ENCODE peak calls at places on chromosomes 3 and 15, in nine cellular contexts. One of them, this sample, is unnamed.

GRCh38 chr3:139607981-139608380 is 68.4 kb upstream of the RBP1 start:
- DNase-seq in left colon: no peak
- DNase-seq in vagina: no peak
- DNase-seq in NCI-H524: no peak
- DNase-seq in retinal pigment epithelial cell: no peak
- DNase-seq in astrocyte: no peak
- DNase-seq in substantia nigra: no peak
- DNase-seq in D341Med: no peak
- DNase-seq in activated CD8-positive, alpha-beta memory T cell treated with anti-CD3 and anti-CD28 coated beads, Interleukin-2, amount 10 ng/mL, durations not matched to agents 7 days and 5 days: no peak
- DNase-seq in this sample: no peak

GRCh38 chr3:161851941-161852566 is 355.4 kb downstream of the OTOL1 start:
- DNase-seq in activated CD8-positive, alpha-beta memory T cell treated with anti-CD3 and anti-CD28 coated beads, Interleukin-2, amount 10 ng/mL, durations not matched to agents 7 days and 5 days: peak
- DNase-seq in retinal pigment epithelial cell: no peak
- DNase-seq in vagina: no peak
- DNase-seq in left colon: peak
- DNase-seq in D341Med: peak
- DNase-seq in astrocyte: peak
- DNase-seq in NCI-H524: peak
- DNase-seq in substantia nigra: no peak
- DNase-seq in this sample: no peak

GRCh38 chr15:39054128-39054732 is 489.6 kb upstream of the RASGRP1 start:
- DNase-seq in astrocyte: no peak
- DNase-seq in left colon: no peak
- DNase-seq in substantia nigra: no peak
- DNase-seq in activated CD8-positive, alpha-beta memory T cell treated with anti-CD3 and anti-CD28 coated beads, Interleukin-2, amount 10 ng/mL, durations not matched to agents 7 days and 5 days: no peak
- DNase-seq in retinal pigment epithelial cell: no peak
- DNase-seq in NCI-H524: no peak
- DNase-seq in D341Med: no peak
- DNase-seq in vagina: no peak
- DNase-seq in this sample: peak

GRCh38 chr3:52183786-52184445 is 14.0 kb upstream of the ALAS1 start:
- DNase-seq in NCI-H524: no peak
- DNase-seq in activated CD8-positive, alpha-beta memory T cell treated with anti-CD3 and anti-CD28 coated beads, Interleukin-2, amount 10 ng/mL, durations not matched to agents 7 days and 5 days: no peak
- DNase-seq in D341Med: no peak
- DNase-seq in substantia nigra: no peak
- DNase-seq in vagina: no peak
- DNase-seq in retinal pigment epithelial cell: no peak
- DNase-seq in left colon: no peak
- DNase-seq in astrocyte: no peak
- DNase-seq in this sample: no peak

GRCh38 chr3:28268989-28269388 is 27.6 kb downstream of the CMC1 start:
- DNase-seq in D341Med: no peak
- DNase-seq in NCI-H524: no peak
- DNase-seq in substantia nigra: no peak
- DNase-seq in left colon: no peak
- DNase-seq in vagina: no peak
- DNase-seq in astrocyte: no peak
- DNase-seq in retinal pigment epithelial cell: no peak
- DNase-seq in activated CD8-positive, alpha-beta memory T cell treated with anti-CD3 and anti-CD28 coated beads, Interleukin-2, amount 10 ng/mL, durations not matched to agents 7 days and 5 days: no peak
- DNase-seq in this sample: no peak

GRCh38 chr3:144859057-144859626 is 887.5 kb downstream of the DIPK2A start:
- DNase-seq in NCI-H524: no peak
- DNase-seq in left colon: no peak
- DNase-seq in astrocyte: no peak
- DNase-seq in vagina: no peak
- DNase-seq in retinal pigment epithelial cell: no peak
- DNase-seq in substantia nigra: no peak
- DNase-seq in D341Med: no peak
- DNase-seq in activated CD8-positive, alpha-beta memory T cell treated with anti-CD3 and anti-CD28 coated beads, Interleukin-2, amount 10 ng/mL, durations not matched to agents 7 days and 5 days: no peak
- DNase-seq in this sample: no peak

GRCh38 chr3:71500696-71501095 is 82.8 kb downstream of the FOXP1 start:
- DNase-seq in substantia nigra: no peak
- DNase-seq in left colon: no peak
- DNase-seq in activated CD8-positive, alpha-beta memory T cell treated with anti-CD3 and anti-CD28 coated beads, Interleukin-2, amount 10 ng/mL, durations not matched to agents 7 days and 5 days: no peak
- DNase-seq in D341Med: no peak
- DNase-seq in NCI-H524: no peak
- DNase-seq in astrocyte: no peak
- DNase-seq in retinal pigment epithelial cell: no peak
- DNase-seq in vagina: no peak
- DNase-seq in this sample: no peak

GRCh38 chr3:59266551-59266950 is 216.7 kb upstream of the CFAP20DC start:
- DNase-seq in NCI-H524: no peak
- DNase-seq in astrocyte: peak
- DNase-seq in activated CD8-positive, alpha-beta memory T cell treated with anti-CD3 and anti-CD28 coated beads, Interleukin-2, amount 10 ng/mL, durations not matched to agents 7 days and 5 days: no peak
- DNase-seq in substantia nigra: no peak
- DNase-seq in left colon: no peak
- DNase-seq in retinal pigment epithelial cell: no peak
- DNase-seq in D341Med: no peak
- DNase-seq in vagina: no peak
- DNase-seq in this sample: no peak

GRCh38 chr3:179528786-179529185 is 33.9 kb upstream of the ACTL6A start:
- DNase-seq in NCI-H524: no peak
- DNase-seq in D341Med: no peak
- DNase-seq in astrocyte: peak
- DNase-seq in activated CD8-positive, alpha-beta memory T cell treated with anti-CD3 and anti-CD28 coated beads, Interleukin-2, amount 10 ng/mL, durations not matched to agents 7 days and 5 days: no peak
- DNase-seq in substantia nigra: no peak
- DNase-seq in retinal pigment epithelial cell: no peak
- DNase-seq in vagina: no peak
- DNase-seq in left colon: no peak
- DNase-seq in this sample: no peak

GRCh38 chr15:70741677-70742293 is 21.6 kb downstream of the UACA start:
- DNase-seq in substantia nigra: no peak
- DNase-seq in NCI-H524: no peak
- DNase-seq in retinal pigment epithelial cell: no peak
- DNase-seq in activated CD8-positive, alpha-beta memory T cell treated with anti-CD3 and anti-CD28 coated beads, Interleukin-2, amount 10 ng/mL, durations not matched to agents 7 days and 5 days: no peak
- DNase-seq in vagina: no peak
- DNase-seq in D341Med: no peak
- DNase-seq in left colon: no peak
- DNase-seq in astrocyte: peak
- DNase-seq in this sample: peak

GRCh38 chr3:119457260-119457659 is 6.2 kb downstream of the TMEM39A start:
- DNase-seq in vagina: no peak
- DNase-seq in left colon: no peak
- DNase-seq in activated CD8-positive, alpha-beta memory T cell treated with anti-CD3 and anti-CD28 coated beads, Interleukin-2, amount 10 ng/mL, durations not matched to agents 7 days and 5 days: no peak
- DNase-seq in retinal pigment epithelial cell: no peak
- DNase-seq in D341Med: no peak
- DNase-seq in NCI-H524: no peak
- DNase-seq in astrocyte: no peak
- DNase-seq in substantia nigra: no peak
- DNase-seq in this sample: no peak

GRCh38 chr3:133928136-133928893 is 32.6 kb upstream of the RAB6B start:
- DNase-seq in retinal pigment epithelial cell: no peak
- DNase-seq in D341Med: no peak
- DNase-seq in astrocyte: no peak
- DNase-seq in NCI-H524: no peak
- DNase-seq in left colon: no peak
- DNase-seq in activated CD8-positive, alpha-beta memory T cell treated with anti-CD3 and anti-CD28 coated beads, Interleukin-2, amount 10 ng/mL, durations not matched to agents 7 days and 5 days: no peak
- DNase-seq in vagina: peak
- DNase-seq in substantia nigra: no peak
- DNase-seq in this sample: no peak

GRCh38 chr3:25856902-25857518 is 67.1 kb downstream of the OXSM start:
- DNase-seq in vagina: no peak
- DNase-seq in retinal pigment epithelial cell: peak
- DNase-seq in astrocyte: peak
- DNase-seq in D341Med: peak
- DNase-seq in activated CD8-positive, alpha-beta memory T cell treated with anti-CD3 and anti-CD28 coated beads, Interleukin-2, amount 10 ng/mL, durations not matched to agents 7 days and 5 days: no peak
- DNase-seq in NCI-H524: no peak
- DNase-seq in substantia nigra: no peak
- DNase-seq in left colon: no peak
- DNase-seq in this sample: no peak

GRCh38 chr3:21673393-21673792 is 77.6 kb downstream of the ZNF385D start:
- DNase-seq in retinal pigment epithelial cell: no peak
- DNase-seq in astrocyte: no peak
- DNase-seq in D341Med: no peak
- DNase-seq in vagina: no peak
- DNase-seq in NCI-H524: no peak
- DNase-seq in substantia nigra: no peak
- DNase-seq in left colon: no peak
- DNase-seq in activated CD8-positive, alpha-beta memory T cell treated with anti-CD3 and anti-CD28 coated beads, Interleukin-2, amount 10 ng/mL, durations not matched to agents 7 days and 5 days: no peak
- DNase-seq in this sample: no peak

GRCh38 chr3:42610978-42611377 is 10.5 kb downstream of the NKTR start:
- DNase-seq in retinal pigment epithelial cell: no peak
- DNase-seq in D341Med: no peak
- DNase-seq in substantia nigra: no peak
- DNase-seq in activated CD8-positive, alpha-beta memory T cell treated with anti-CD3 and anti-CD28 coated beads, Interleukin-2, amount 10 ng/mL, durations not matched to agents 7 days and 5 days: no peak
- DNase-seq in left colon: no peak
- DNase-seq in NCI-H524: no peak
- DNase-seq in astrocyte: no peak
- DNase-seq in vagina: no peak
- DNase-seq in this sample: no peak

GRCh38 chr15:60584355-60585023 is 105.5 kb upstream of the ICE2 start:
- DNase-seq in substantia nigra: no peak
- DNase-seq in NCI-H524: no peak
- DNase-seq in vagina: no peak
- DNase-seq in astrocyte: no peak
- DNase-seq in left colon: no peak
- DNase-seq in activated CD8-positive, alpha-beta memory T cell treated with anti-CD3 and anti-CD28 coated beads, Interleukin-2, amount 10 ng/mL, durations not matched to agents 7 days and 5 days: peak
- DNase-seq in D341Med: no peak
- DNase-seq in retinal pigment epithelial cell: no peak
- DNase-seq in this sample: no peak

GRCh38 chr3:99656606-99657005 is 18.2 kb downstream of the COL8A1 start:
- DNase-seq in activated CD8-positive, alpha-beta memory T cell treated with anti-CD3 and anti-CD28 coated beads, Interleukin-2, amount 10 ng/mL, durations not matched to agents 7 days and 5 days: no peak
- DNase-seq in astrocyte: peak
- DNase-seq in D341Med: no peak
- DNase-seq in left colon: no peak
- DNase-seq in NCI-H524: no peak
- DNase-seq in substantia nigra: no peak
- DNase-seq in retinal pigment epithelial cell: no peak
- DNase-seq in vagina: no peak
- DNase-seq in this sample: no peak

GRCh38 chr15:63348392-63348791 is 33.3 kb downstream of the CA12 start:
- DNase-seq in substantia nigra: peak
- DNase-seq in activated CD8-positive, alpha-beta memory T cell treated with anti-CD3 and anti-CD28 coated beads, Interleukin-2, amount 10 ng/mL, durations not matched to agents 7 days and 5 days: no peak
- DNase-seq in retinal pigment epithelial cell: peak
- DNase-seq in vagina: no peak
- DNase-seq in left colon: peak
- DNase-seq in astrocyte: peak
- DNase-seq in NCI-H524: no peak
- DNase-seq in D341Med: no peak
- DNase-seq in this sample: peak

GRCh38 chr3:66763294-66763693 is 234.8 kb upstream of the KBTBD8 start:
- DNase-seq in D341Med: no peak
- DNase-seq in NCI-H524: no peak
- DNase-seq in substantia nigra: no peak
- DNase-seq in retinal pigment epithelial cell: no peak
- DNase-seq in left colon: no peak
- DNase-seq in astrocyte: peak
- DNase-seq in vagina: peak
- DNase-seq in activated CD8-positive, alpha-beta memory T cell treated with anti-CD3 and anti-CD28 coated beads, Interleukin-2, amount 10 ng/mL, durations not matched to agents 7 days and 5 days: no peak
- DNase-seq in this sample: no peak

GRCh38 chr3:161035711-161036110 is 69.4 kb downstream of the B3GALNT1 start:
- DNase-seq in activated CD8-positive, alpha-beta memory T cell treated with anti-CD3 and anti-CD28 coated beads, Interleukin-2, amount 10 ng/mL, durations not matched to agents 7 days and 5 days: no peak
- DNase-seq in left colon: no peak
- DNase-seq in NCI-H524: no peak
- DNase-seq in retinal pigment epithelial cell: peak
- DNase-seq in astrocyte: peak
- DNase-seq in substantia nigra: no peak
- DNase-seq in vagina: no peak
- DNase-seq in D341Med: no peak
- DNase-seq in this sample: no peak

GRCh38 chr3:29536016-29536736 is 255.3 kb downstream of the RBMS3 start:
- DNase-seq in substantia nigra: no peak
- DNase-seq in D341Med: no peak
- DNase-seq in activated CD8-positive, alpha-beta memory T cell treated with anti-CD3 and anti-CD28 coated beads, Interleukin-2, amount 10 ng/mL, durations not matched to agents 7 days and 5 days: no peak
- DNase-seq in vagina: no peak
- DNase-seq in NCI-H524: no peak
- DNase-seq in astrocyte: no peak
- DNase-seq in left colon: no peak
- DNase-seq in retinal pigment epithelial cell: no peak
- DNase-seq in this sample: no peak

GRCh38 chr15:76321602-76322001 is 10.3 kb upstream of the ETFA start:
- DNase-seq in astrocyte: no peak
- DNase-seq in left colon: no peak
- DNase-seq in substantia nigra: no peak
- DNase-seq in NCI-H524: no peak
- DNase-seq in D341Med: no peak
- DNase-seq in retinal pigment epithelial cell: no peak
- DNase-seq in activated CD8-positive, alpha-beta memory T cell treated with anti-CD3 and anti-CD28 coated beads, Interleukin-2, amount 10 ng/mL, durations not matched to agents 7 days and 5 days: no peak
- DNase-seq in vagina: no peak
- DNase-seq in this sample: no peak

GRCh38 chr15:62250176-62250575 is 85.1 kb upstream of the C2CD4B start:
- DNase-seq in activated CD8-positive, alpha-beta memory T cell treated with anti-CD3 and anti-CD28 coated beads, Interleukin-2, amount 10 ng/mL, durations not matched to agents 7 days and 5 days: no peak
- DNase-seq in left colon: no peak
- DNase-seq in astrocyte: no peak
- DNase-seq in vagina: no peak
- DNase-seq in retinal pigment epithelial cell: no peak
- DNase-seq in NCI-H524: peak
- DNase-seq in substantia nigra: no peak
- DNase-seq in D341Med: no peak
- DNase-seq in this sample: no peak

GRCh38 chr3:190830031-190830430 is 32.5 kb downstream of the GMNC start:
- DNase-seq in substantia nigra: no peak
- DNase-seq in retinal pigment epithelial cell: no peak
- DNase-seq in left colon: no peak
- DNase-seq in vagina: no peak
- DNase-seq in astrocyte: no peak
- DNase-seq in NCI-H524: no peak
- DNase-seq in activated CD8-positive, alpha-beta memory T cell treated with anti-CD3 and anti-CD28 coated beads, Interleukin-2, amount 10 ng/mL, durations not matched to agents 7 days and 5 days: no peak
- DNase-seq in D341Med: no peak
- DNase-seq in this sample: no peak

GRCh38 chr3:173938159-173938558 is 540.6 kb downstream of the NLGN1 start:
- DNase-seq in NCI-H524: no peak
- DNase-seq in D341Med: no peak
- DNase-seq in vagina: no peak
- DNase-seq in activated CD8-positive, alpha-beta memory T cell treated with anti-CD3 and anti-CD28 coated beads, Interleukin-2, amount 10 ng/mL, durations not matched to agents 7 days and 5 days: no peak
- DNase-seq in astrocyte: peak
- DNase-seq in retinal pigment epithelial cell: peak
- DNase-seq in substantia nigra: no peak
- DNase-seq in left colon: no peak
- DNase-seq in this sample: no peak

GRCh38 chr15:74382004-74382816 is 14.8 kb upstream of the CYP11A1 start:
- DNase-seq in retinal pigment epithelial cell: no peak
- DNase-seq in D341Med: peak
- DNase-seq in activated CD8-positive, alpha-beta memory T cell treated with anti-CD3 and anti-CD28 coated beads, Interleukin-2, amount 10 ng/mL, durations not matched to agents 7 days and 5 days: peak
- DNase-seq in vagina: no peak
- DNase-seq in substantia nigra: peak
- DNase-seq in NCI-H524: peak
- DNase-seq in astrocyte: no peak
- DNase-seq in left colon: peak
- DNase-seq in this sample: peak

GRCh38 chr15:78312551-78312950 is 13.1 kb upstream of the SKIC8 start:
- DNase-seq in vagina: no peak
- DNase-seq in NCI-H524: no peak
- DNase-seq in left colon: no peak
- DNase-seq in retinal pigment epithelial cell: no peak
- DNase-seq in D341Med: no peak
- DNase-seq in substantia nigra: no peak
- DNase-seq in activated CD8-positive, alpha-beta memory T cell treated with anti-CD3 and anti-CD28 coated beads, Interleukin-2, amount 10 ng/mL, durations not matched to agents 7 days and 5 days: no peak
- DNase-seq in astrocyte: no peak
- DNase-seq in this sample: no peak

GRCh38 chr3:169496402-169496801 is 167.1 kb downstream of the MECOM start:
- DNase-seq in vagina: no peak
- DNase-seq in substantia nigra: no peak
- DNase-seq in astrocyte: no peak
- DNase-seq in left colon: no peak
- DNase-seq in activated CD8-positive, alpha-beta memory T cell treated with anti-CD3 and anti-CD28 coated beads, Interleukin-2, amount 10 ng/mL, durations not matched to agents 7 days and 5 days: no peak
- DNase-seq in retinal pigment epithelial cell: no peak
- DNase-seq in D341Med: no peak
- DNase-seq in NCI-H524: no peak
- DNase-seq in this sample: no peak

GRCh38 chr3:113953677-113954076 is 5.9 kb downstream of the ZDHHC23 start:
- DNase-seq in D341Med: no peak
- DNase-seq in substantia nigra: no peak
- DNase-seq in retinal pigment epithelial cell: no peak
- DNase-seq in NCI-H524: no peak
- DNase-seq in astrocyte: peak
- DNase-seq in activated CD8-positive, alpha-beta memory T cell treated with anti-CD3 and anti-CD28 coated beads, Interleukin-2, amount 10 ng/mL, durations not matched to agents 7 days and 5 days: no peak
- DNase-seq in vagina: no peak
- DNase-seq in left colon: no peak
- DNase-seq in this sample: no peak

GRCh38 chr15:33296856-33297255 is 13.9 kb upstream of the RYR3 start:
- DNase-seq in substantia nigra: no peak
- DNase-seq in astrocyte: no peak
- DNase-seq in activated CD8-positive, alpha-beta memory T cell treated with anti-CD3 and anti-CD28 coated beads, Interleukin-2, amount 10 ng/mL, durations not matched to agents 7 days and 5 days: no peak
- DNase-seq in left colon: no peak
- DNase-seq in retinal pigment epithelial cell: no peak
- DNase-seq in NCI-H524: no peak
- DNase-seq in D341Med: no peak
- DNase-seq in vagina: no peak
- DNase-seq in this sample: no peak

GRCh38 chr15:68818088-68818670 is 2.5 kb downstream of the ANP32A start:
- DNase-seq in left colon: peak
- DNase-seq in substantia nigra: peak
- DNase-seq in D341Med: peak
- DNase-seq in activated CD8-positive, alpha-beta memory T cell treated with anti-CD3 and anti-CD28 coated beads, Interleukin-2, amount 10 ng/mL, durations not matched to agents 7 days and 5 days: peak
- DNase-seq in astrocyte: peak
- DNase-seq in retinal pigment epithelial cell: no peak
- DNase-seq in NCI-H524: peak
- DNase-seq in vagina: no peak
- DNase-seq in this sample: peak